ENCODE peak calls at places on chromosome 3, in five cellular contexts. R, K, L, B and Z are unnamed samples.

GRCh38 chr3:98885851-98886250 is 15.6 kb downstream of the DCBLD2 start:
- DNase-seq in R (no peak), K (no peak), L (no peak), B (no peak), Z (no peak)

GRCh38 chr3:62374375-62374876 is 1.1 kb upstream of the FEZF2 start:
- DNase-seq in B (no peak), R (peak), L (peak), K (no peak), Z (no peak)

GRCh38 chr3:84989102-84989501 is 30.3 kb downstream of the CADM2 start:
- DNase-seq in K (no peak), L (no peak), B (no peak), R (no peak), Z (no peak)

GRCh38 chr3:148631124-148631903 is 66.4 kb upstream of the AGTR1 start:
- DNase-seq in L (peak), R (no peak), B (no peak), K (no peak), Z (no peak)

GRCh38 chr3:171563298-171563697 is 103.1 kb upstream of the TNIK start:
- DNase-seq in L (no peak), R (no peak), B (no peak), K (no peak), Z (peak)

GRCh38 chr3:159762981-159763465 is 225.6 kb upstream of the IL12A start:
- DNase-seq in K (no peak), R (peak), L (peak), B (peak), Z (peak)

GRCh38 chr3:73796382-73796781 is 171.6 kb upstream of the PDZRN3 start:
- DNase-seq in L (no peak), R (no peak), B (no peak), K (no peak), Z (no peak)

GRCh38 chr3:163175970-163176369 is 1679.4 kb downstream of the OTOL1 start:
- DNase-seq in L (no peak), K (no peak), R (no peak), B (no peak), Z (no peak)

GRCh38 chr3:126782554-126782953 is 78.5 kb downstream of the CHCHD6 start:
- DNase-seq in R (no peak), K (no peak), L (peak), B (no peak), Z (no peak)

GRCh38 chr3:52693071-52693470 is 7.2 kb downstream of the GNL3 start:
- DNase-seq in L (no peak), R (no peak), B (no peak), K (no peak), Z (no peak)

GRCh38 chr3:55622733-55623132 is 135.6 kb upstream of the WNT5A start:
- DNase-seq in L (no peak), B (no peak), R (no peak), K (no peak), Z (no peak)

GRCh38 chr3:152315623-152316022 is 46.9 kb downstream of the MBNL1 start:
- DNase-seq in L (peak), R (no peak), B (no peak), K (no peak), Z (no peak)

GRCh38 chr3:183507551-183507950 is 48.0 kb downstream of the KLHL6 start:
- DNase-seq in B (no peak), K (no peak), L (no peak), R (no peak), Z (no peak)

GRCh38 chr3:52254608-52255007 is 9.0 kb downstream of the PPM1M start:
- DNase-seq in B (no peak), R (no peak), L (no peak), K (no peak), Z (no peak)

GRCh38 chr3:50611464-50612233 is at the start of gene CISH:
- DNase-seq in L (peak), B (peak), K (peak), R (peak), Z (peak)

GRCh38 chr3:117084739-117085270 is 375.2 kb downstream of the TUSC7 start:
- DNase-seq in B (no peak), L (no peak), R (no peak), K (no peak), Z (no peak)

GRCh38 chr3:160948273-160948672 is 156.9 kb downstream of the B3GALNT1 start:
- DNase-seq in L (no peak), B (no peak), K (no peak), R (no peak), Z (no peak)

GRCh38 chr3:185253645-185254410 is at the start of gene EHHADH:
- DNase-seq in R (peak), K (peak), L (peak), B (peak), Z (peak)

GRCh38 chr3:3189102-3189727 is 9.7 kb upstream of the CRBN start:
- DNase-seq in R (no peak), K (no peak), B (no peak), L (peak), Z (no peak)

GRCh38 chr3:197458179-197458707 is 97.5 kb downstream of the BDH1 start:
- DNase-seq in B (no peak), K (peak), R (peak), L (peak), Z (peak)

GRCh38 chr3:77321646-77322045 is 281.7 kb downstream of the ROBO2 start:
- DNase-seq in L (no peak), R (no peak), B (no peak), K (no peak), Z (no peak)

GRCh38 chr3:139281512-139282196 is 62.2 kb upstream of the MRPS22 start:
- DNase-seq in R (no peak), K (no peak), L (no peak), B (peak), Z (no peak)

GRCh38 chr3:105823149-105823866 is 45.5 kb downstream of the CBLB start:
- DNase-seq in R (no peak), K (no peak), L (peak), B (no peak), Z (no peak)